ENCODE peak calls at places on chromosomes 3 and 15, in four cellular contexts. E is HepG2, D is GM12878, X is A549. R is an unnamed sample.

GRCh38 chr3:122239112-122239511 is 55.6 kb downstream of the CASR start:
- ATAC-seq in E (peak; percentile 69), D (no peak), X (no peak), R (no peak)

GRCh38 chr3:37890522-37890921 is 28.8 kb downstream of the CTDSPL start:
- ATAC-seq in E (no peak), D (no peak), X (no peak), R (no peak)

GRCh38 chr3:134615743-134616142 is 35.1 kb downstream of the KY start:
- ATAC-seq in E (no peak), D (no peak), X (no peak), R (no peak)

GRCh38 chr3:150251187-150251592 is 156.9 kb upstream of the TSC22D2 start:
- ATAC-seq in E (no peak), D (no peak), X (no peak), R (peak; percentile 29)

GRCh38 chr3:171056528-171056927 is 30.0 kb upstream of the SLC2A2 start:
- ATAC-seq in E (no peak), D (no peak), X (no peak), R (no peak)

GRCh38 chr3:124951511-124952390 is 17.2 kb upstream of the MUC13 start:
- ATAC-seq in E (peak; percentile 50), D (no peak), X (peak; percentile 36), R (no peak)

GRCh38 chr3:51099794-51100542 is 285.1 kb upstream of the MANF start:
- ATAC-seq in E (peak; percentile 84), D (peak; percentile 45), X (peak; percentile 96), R (peak; percentile 50)

GRCh38 chr3:179769411-179770247 is 116.8 kb downstream of the USP13 start:
- ATAC-seq in E (no peak), D (no peak), X (no peak), R (no peak)

GRCh38 chr3:18812316-18812715 is 336.0 kb upstream of the KCNH8 start:
- ATAC-seq in E (no peak), D (no peak), X (no peak), R (no peak)

GRCh38 chr3:10285742-10286524 is 6.8 kb downstream of the GHRL start:
- ATAC-seq in E (no peak), D (no peak), X (no peak), R (no peak)

GRCh38 chr15:101091080-101092017 is 160.5 kb downstream of the CHSY1 start:
- ATAC-seq in E (peak; percentile 79), D (no peak), X (no peak), R (peak; percentile 57)

GRCh38 chr15:68055224-68055705 is 1.1 kb downstream of the PIAS1 start:
- ATAC-seq in E (no peak), D (peak; percentile 75), X (peak; percentile 4), R (no peak)

GRCh38 chr15:74240002-74240568 is 4.0 kb downstream of the CCDC33 start:
- ATAC-seq in E (no peak), D (no peak), X (peak; percentile 90), R (peak; percentile 70)
- TF ChIP-seq EP300 in E (no peak), D (no peak), X (no peak), R (no peak)

GRCh38 chr3:113277886-113278598 is 66.7 kb downstream of the BOC start:
- ATAC-seq in E (no peak), D (peak; percentile 9), X (no peak), R (no peak)
- TF ChIP-seq CTCF in E (peak; percentile 15), D (peak; percentile 37), X (no peak), R (no peak)

DNA sequence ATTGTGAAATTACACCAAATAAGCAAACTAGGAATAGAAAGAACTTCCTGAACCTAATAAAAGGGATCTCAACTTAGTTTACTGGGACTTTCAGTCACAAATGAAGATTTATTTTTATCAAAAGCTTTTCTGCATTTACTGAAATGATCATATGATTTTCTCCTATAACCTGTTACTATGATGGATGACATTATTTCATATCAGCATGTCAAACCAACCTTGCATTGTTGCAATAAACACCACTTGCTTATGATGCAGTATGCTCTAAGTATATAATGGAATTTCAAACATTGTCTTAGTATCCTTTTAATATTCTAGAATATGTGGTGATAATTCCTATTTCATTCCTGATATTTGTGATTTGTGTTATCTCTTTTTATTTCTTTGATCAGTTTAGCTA is 303.0 kb downstream of the CGGBP1 start:
- ATAC-seq in E (no peak), D (no peak), X (no peak), R (no peak)
- TF ChIP-seq EP300 in E (no peak), D (no peak), X (no peak), R (no peak)

GRCh38 chr3:72185549-72186484 is 400.9 kb upstream of the PROK2 start:
- ATAC-seq in E (no peak), D (peak; percentile 69), X (peak; percentile 39), R (peak; percentile 43)

GRCh38 chr3:72186485-72186864 is 401.5 kb upstream of the PROK2 start:
- ATAC-seq in E (no peak), D (no peak), X (no peak), R (no peak)

GRCh38 chr3:72189344-72189743 is 404.4 kb upstream of the PROK2 start:
- ATAC-seq in E (no peak), D (no peak), X (no peak), R (no peak)

GRCh38 chr3:72190050-72190449 is 405.1 kb upstream of the PROK2 start:
- ATAC-seq in E (no peak), D (no peak), X (no peak), R (no peak)

DNA sequence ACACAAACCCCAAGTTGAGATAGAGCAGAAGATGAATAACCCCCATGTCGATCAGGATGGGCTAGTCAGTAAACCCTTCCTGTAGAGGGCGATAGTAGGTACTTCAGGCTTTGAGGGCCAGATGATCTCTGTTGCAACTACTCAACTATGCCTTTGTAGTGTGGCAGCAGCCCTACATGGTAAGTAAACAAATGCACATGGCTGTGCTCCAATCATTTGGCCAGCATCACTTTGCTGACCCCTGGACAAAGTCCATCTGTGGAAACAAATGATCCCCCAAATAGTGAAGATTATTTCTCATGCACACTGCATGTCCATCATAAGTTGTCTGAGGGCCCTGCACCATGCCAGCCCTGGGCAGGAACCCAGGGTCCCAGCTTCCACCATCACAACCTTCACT is 402.2 kb upstream of the PROK2 start:
- ATAC-seq in E (peak; percentile 86), D (peak; percentile 49), X (peak; percentile 50), R (no peak)
- TF ChIP-seq CTCF in E (peak; percentile 52), D (peak; percentile 26), X (no peak), R (no peak)

GRCh38 chr3:141311496-141312358 is 56.6 kb upstream of the ZBTB38 start:
- ATAC-seq in E (peak; percentile 92), D (peak; percentile 96), X (peak; percentile 96), R (peak; percentile 99)
- TF ChIP-seq EP300 in E (no peak), D (no peak), X (no peak), R (no peak)

DNA sequence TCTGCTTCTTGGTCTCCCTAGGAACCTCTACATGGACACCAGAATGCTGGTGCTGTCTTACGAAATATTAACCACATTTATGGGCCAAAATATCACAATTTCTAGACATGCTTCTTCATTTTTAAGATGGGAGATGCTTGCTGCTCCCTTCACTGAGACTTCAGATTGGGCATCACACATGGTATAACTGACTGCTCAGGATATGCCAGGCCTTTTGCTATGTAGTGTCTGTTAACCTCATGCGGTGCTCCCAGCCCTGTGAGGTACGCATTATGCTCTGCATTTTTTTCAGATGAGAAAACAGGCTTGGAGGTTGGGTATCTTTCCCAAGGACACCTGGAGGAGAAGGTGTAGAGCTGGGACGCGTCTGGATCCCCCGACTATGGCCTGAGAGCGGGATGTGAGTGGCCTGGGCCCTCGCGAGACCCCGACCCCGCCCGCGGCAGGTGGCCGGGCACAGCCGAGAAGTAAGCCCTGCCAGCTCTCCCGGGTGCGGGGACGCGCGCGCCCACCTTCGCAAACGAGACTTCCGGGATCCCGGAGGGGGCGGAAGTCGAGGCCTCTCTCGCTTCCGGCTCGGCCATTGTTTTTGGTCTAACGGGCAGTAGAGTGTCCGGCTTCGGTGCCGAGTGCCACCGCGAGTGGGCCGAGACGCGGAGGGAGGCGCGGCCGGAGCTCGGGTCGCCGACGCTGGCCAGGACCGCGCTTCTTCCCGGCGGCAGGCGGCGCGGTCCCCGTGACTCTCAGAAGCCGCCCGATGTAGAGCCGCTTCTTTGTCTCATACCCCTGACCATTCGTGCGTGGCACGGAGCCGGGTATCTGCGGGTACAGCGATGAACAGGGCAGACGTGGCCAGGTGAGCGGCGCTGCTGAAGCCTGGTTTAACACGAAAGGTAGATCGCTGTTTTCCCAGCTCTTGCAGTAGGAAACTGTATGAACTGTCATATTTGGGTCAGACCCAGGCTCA is at the start of gene ZKSCAN7:
- ATAC-seq in E (peak; percentile 89), D (peak; percentile 90), X (no peak), R (peak; percentile 65)
- TF ChIP-seq CTCF in E (no peak), D (no peak), X (no peak), R (peak; percentile 19)

DNA sequence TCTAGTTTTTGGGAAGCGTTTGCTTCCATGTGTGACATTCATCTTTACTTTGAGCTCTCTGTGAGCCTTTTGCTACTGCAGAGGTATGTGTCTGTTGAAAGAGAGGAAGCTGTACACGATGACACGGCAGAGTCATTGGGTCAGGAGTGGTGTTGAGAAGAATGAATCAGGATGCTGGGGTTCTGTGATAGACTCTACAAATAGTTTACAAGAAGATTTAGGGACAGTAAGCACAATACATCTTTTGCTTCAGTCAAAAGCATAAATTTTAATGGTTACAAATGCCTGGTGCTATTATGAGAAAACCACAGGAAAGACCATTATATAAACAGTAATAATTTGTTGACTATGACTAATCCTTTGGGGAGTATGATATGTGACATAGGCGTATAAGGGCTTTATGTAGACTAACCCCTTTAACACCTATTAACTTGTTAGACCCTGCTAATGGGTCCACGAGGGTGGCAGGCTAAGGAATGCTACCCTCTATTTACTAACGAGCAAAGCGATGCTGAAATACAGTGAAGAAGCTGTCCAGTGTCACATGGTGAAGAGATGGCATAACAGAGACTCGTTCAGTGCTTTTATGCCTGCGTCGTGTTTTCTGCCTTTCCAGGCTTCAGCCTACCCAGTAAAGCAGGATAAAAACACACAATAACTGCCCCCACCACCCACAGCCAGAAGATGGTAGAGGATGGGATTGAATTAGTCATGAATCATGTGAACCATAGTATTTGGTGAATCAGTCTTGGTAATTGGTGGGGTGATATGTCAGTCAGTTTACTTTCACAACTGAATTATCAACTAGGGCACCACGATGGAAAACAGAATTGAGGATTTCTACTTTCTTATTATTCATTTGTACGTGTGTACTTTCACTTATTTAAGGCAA is 118.8 kb downstream of the LPP start:
- ATAC-seq in E (no peak), D (no peak), X (peak; percentile 77), R (peak; percentile 18)
- TF ChIP-seq EP300 in E (no peak), D (no peak), X (no peak), R (no peak)

GRCh38 chr15:48644827-48645557 is 517 bp downstream of the FBN1 start:
- ATAC-seq in E (peak; percentile 69), D (peak; percentile 68), X (peak; percentile 73), R (peak; percentile 60)
- TF ChIP-seq CTCF in E (no peak), D (no peak), X (no peak), R (no peak)

R was measured in gastroesophageal sphincter.